ENCODE peak calls at places on chromosomes 7 and 10, in five cellular contexts. D is epithelial cell of esophagus, U is testis, C is OCI-LY7, Q is tibial nerve. Y is an unnamed sample.

GRCh38 chr7:101390901-101391301 is 28.2 kb downstream of the COL26A1 start:
- DNase-seq in Q (peak), D (no peak), U (no peak), C (peak), Y (no peak)

GRCh38 chr10:113283189-113283588 is 269.7 kb upstream of the HABP2 start:
- DNase-seq in U (no peak), Q (no peak), C (no peak), D (no peak), Y (no peak)

GRCh38 chr7:69429817-69430501 is 168.3 kb upstream of the AUTS2 start:
- DNase-seq in Q (peak), C (no peak), D (no peak), U (peak), Y (no peak)

GRCh38 chr7:131226116-131226562 is 101.5 kb upstream of the MKLN1 start:
- DNase-seq in C (no peak), Q (no peak), U (no peak), D (no peak), Y (no peak)

GRCh38 chr10:62459072-62459471 is 84.9 kb downstream of the ZNF365 start:
- DNase-seq in Q (peak), D (no peak), U (no peak), C (no peak), Y (no peak)

GRCh38 chr7:129764685-129765084 is 153.2 kb downstream of the NRF1 start:
- DNase-seq in C (no peak), D (no peak), U (no peak), Q (no peak), Y (no peak)

GRCh38 chr7:101179117-101179779 is 845 bp downstream of the NAT16 start:
- DNase-seq in C (no peak), D (no peak), Q (no peak), U (peak), Y (no peak)

GRCh38 chr10:89942217-89942616 is 240.8 kb downstream of the KIF20B start:
- DNase-seq in U (no peak), C (no peak), D (no peak), Q (no peak), Y (no peak)

GRCh38 chr10:31816318-31816717 is 112.3 kb downstream of the ARHGAP12 start:
- DNase-seq in C (no peak), D (no peak), Q (no peak), U (no peak), Y (no peak)

GRCh38 chr10:48976208-48976607 is 36.6 kb upstream of the LRRC18 start:
- DNase-seq in C (peak), U (peak), D (peak), Q (no peak), Y (no peak)